ENCODE peak calls at places on chromosomes 16 and 17, in five cellular contexts. One of them, this sample, is unnamed.

GRCh38 chr16:31508706-31509523 is 724 bp upstream of the RUSF1 start:
- DNase-seq in hepatocyte: no peak
- DNase-seq in stomach: no peak
- DNase-seq in pancreas: no peak
- DNase-seq in CD4-positive, alpha-beta T cell: no peak
- DNase-seq in this sample: no peak

GRCh38 chr17:68141050-68141449 is 105.5 kb downstream of the KPNA2 start:
- DNase-seq in pancreas: no peak
- DNase-seq in stomach: no peak
- DNase-seq in CD4-positive, alpha-beta T cell: no peak
- DNase-seq in hepatocyte: no peak
- DNase-seq in this sample: no peak

GRCh38 chr17:61874075-61874474 is 10.7 kb upstream of the BRIP1 start:
- DNase-seq in hepatocyte: no peak
- DNase-seq in pancreas: no peak
- DNase-seq in stomach: no peak
- DNase-seq in CD4-positive, alpha-beta T cell: no peak
- DNase-seq in this sample: no peak

GRCh38 chr16:70271696-70272095 is 17.6 kb downstream of the AARS1 start:
- DNase-seq in stomach: no peak
- DNase-seq in CD4-positive, alpha-beta T cell: no peak
- DNase-seq in pancreas: no peak
- DNase-seq in hepatocyte: no peak
- DNase-seq in this sample: no peak

GRCh38 chr16:79402356-79402755 is 198.2 kb downstream of the MAF start:
- DNase-seq in hepatocyte: peak; percentile 54
- DNase-seq in pancreas: no peak
- DNase-seq in stomach: peak; percentile 86
- DNase-seq in CD4-positive, alpha-beta T cell: no peak
- DNase-seq in this sample: peak; percentile 41

GRCh38 chr16:28165549-28166046 is 46.2 kb downstream of the XPO6 start:
- DNase-seq in stomach: no peak
- DNase-seq in hepatocyte: no peak
- DNase-seq in CD4-positive, alpha-beta T cell: no peak
- DNase-seq in pancreas: no peak
- DNase-seq in this sample: no peak

GRCh38 chr17:62750502-62751349 is 57.4 kb downstream of the MARCHF10 start:
- DNase-seq in hepatocyte: no peak
- DNase-seq in stomach: no peak
- DNase-seq in CD4-positive, alpha-beta T cell: no peak
- DNase-seq in pancreas: no peak
- DNase-seq in this sample: no peak

GRCh38 chr17:2435181-2435741 is 34.4 kb upstream of the MNT start:
- DNase-seq in pancreas: no peak
- DNase-seq in stomach: no peak
- DNase-seq in CD4-positive, alpha-beta T cell: no peak
- DNase-seq in hepatocyte: peak; percentile 23
- DNase-seq in this sample: no peak

GRCh38 chr17:44922136-44922535 is 6.8 kb upstream of the GFAP start:
- DNase-seq in pancreas: no peak
- DNase-seq in stomach: no peak
- DNase-seq in hepatocyte: no peak
- DNase-seq in CD4-positive, alpha-beta T cell: no peak
- DNase-seq in this sample: peak; percentile 4

GRCh38 chr16:9192746-9193145 is 101.3 kb downstream of the HAPSTR1 start:
- DNase-seq in stomach: no peak
- DNase-seq in CD4-positive, alpha-beta T cell: no peak
- DNase-seq in pancreas: no peak
- DNase-seq in hepatocyte: no peak
- DNase-seq in this sample: no peak

GRCh38 chr17:81959362-81960129 is 1.4 kb downstream of the NOTUM start:
- DNase-seq in stomach: peak; percentile 84
- DNase-seq in pancreas: peak; percentile 66
- DNase-seq in CD4-positive, alpha-beta T cell: peak; percentile 88
- DNase-seq in hepatocyte: peak; percentile 83
- DNase-seq in this sample: peak; percentile 96

GRCh38 chr17:64115043-64115698 is 14.8 kb downstream of the ERN1 start:
- DNase-seq in stomach: peak; percentile 60
- DNase-seq in CD4-positive, alpha-beta T cell: no peak
- DNase-seq in pancreas: no peak
- DNase-seq in hepatocyte: no peak
- DNase-seq in this sample: no peak

GRCh38 chr17:45313419-45313771 is 3.4 kb downstream of the MAP3K14 start:
- DNase-seq in hepatocyte: no peak
- DNase-seq in CD4-positive, alpha-beta T cell: no peak
- DNase-seq in pancreas: no peak
- DNase-seq in stomach: no peak
- DNase-seq in this sample: no peak

GRCh38 chr16:78567713-78568112 is 468.3 kb downstream of the WWOX start:
- DNase-seq in CD4-positive, alpha-beta T cell: no peak
- DNase-seq in pancreas: no peak
- DNase-seq in stomach: no peak
- DNase-seq in hepatocyte: no peak
- DNase-seq in this sample: no peak

GRCh38 chr16:58931436-58931835 is 197.3 kb upstream of the GOT2 start:
- DNase-seq in stomach: no peak
- DNase-seq in hepatocyte: no peak
- DNase-seq in pancreas: no peak
- DNase-seq in CD4-positive, alpha-beta T cell: no peak
- DNase-seq in this sample: no peak

GRCh38 chr17:81090361-81091133 is 55.6 kb downstream of the BAIAP2 start:
- DNase-seq in hepatocyte: peak; percentile 63
- DNase-seq in pancreas: no peak
- DNase-seq in CD4-positive, alpha-beta T cell: no peak
- DNase-seq in stomach: peak; percentile 56
- DNase-seq in this sample: peak; percentile 92

GRCh38 chr17:61579961-61580360 is 11.1 kb downstream of the NACA2 start:
- DNase-seq in hepatocyte: peak; percentile 58
- DNase-seq in CD4-positive, alpha-beta T cell: no peak
- DNase-seq in stomach: no peak
- DNase-seq in pancreas: no peak
- DNase-seq in this sample: no peak

GRCh38 chr16:24774510-24774909 is 45.1 kb downstream of the TNRC6A start:
- DNase-seq in hepatocyte: no peak
- DNase-seq in pancreas: no peak
- DNase-seq in CD4-positive, alpha-beta T cell: no peak
- DNase-seq in stomach: no peak
- DNase-seq in this sample: no peak

GRCh38 chr17:42849451-42850157 is 1.4 kb upstream of the AOC3 start:
- DNase-seq in pancreas: no peak
- DNase-seq in CD4-positive, alpha-beta T cell: no peak
- DNase-seq in stomach: no peak
- DNase-seq in hepatocyte: no peak
- DNase-seq in this sample: no peak

GRCh38 chr17:59418732-59419166 is 87.3 kb downstream of the YPEL2 start:
- DNase-seq in stomach: no peak
- DNase-seq in CD4-positive, alpha-beta T cell: no peak
- DNase-seq in hepatocyte: no peak
- DNase-seq in pancreas: no peak
- DNase-seq in this sample: no peak

GRCh38 chr16:56743840-56744239 is 13.9 kb downstream of the NUP93 start:
- DNase-seq in pancreas: no peak
- DNase-seq in hepatocyte: no peak
- DNase-seq in CD4-positive, alpha-beta T cell: no peak
- DNase-seq in stomach: no peak
- DNase-seq in this sample: no peak

GRCh38 chr16:75241955-75242354 is 9.5 kb downstream of the BCAR1 start:
- DNase-seq in pancreas: no peak
- DNase-seq in CD4-positive, alpha-beta T cell: no peak
- DNase-seq in stomach: no peak
- DNase-seq in hepatocyte: no peak
- DNase-seq in this sample: no peak

GRCh38 chr16:30923554-30924085 is at the start of gene FBXL19:
- DNase-seq in CD4-positive, alpha-beta T cell: no peak
- DNase-seq in stomach: no peak
- DNase-seq in hepatocyte: peak; percentile 57
- DNase-seq in pancreas: peak; percentile 69
- DNase-seq in this sample: peak; percentile 50

GRCh38 chr17:17985555-17985954 is 12.9 kb downstream of the DRC3 start:
- DNase-seq in pancreas: no peak
- DNase-seq in hepatocyte: no peak
- DNase-seq in CD4-positive, alpha-beta T cell: no peak
- DNase-seq in stomach: no peak
- DNase-seq in this sample: no peak

GRCh38 chr16:53892155-53892554 is 188.2 kb downstream of the FTO start:
- DNase-seq in pancreas: peak; percentile 19
- DNase-seq in hepatocyte: peak; percentile 76
- DNase-seq in CD4-positive, alpha-beta T cell: no peak
- DNase-seq in stomach: peak; percentile 53
- DNase-seq in this sample: no peak

GRCh38 chr17:6576038-6576437 is 19.7 kb upstream of the PITPNM3 start:
- DNase-seq in pancreas: no peak
- DNase-seq in stomach: no peak
- DNase-seq in hepatocyte: no peak
- DNase-seq in CD4-positive, alpha-beta T cell: no peak
- DNase-seq in this sample: no peak

GRCh38 chr17:751269-752001 is 629 bp downstream of the GEMIN4 start:
- DNase-seq in pancreas: peak; percentile 25
- DNase-seq in hepatocyte: peak; percentile 41
- DNase-seq in CD4-positive, alpha-beta T cell: peak; percentile 65
- DNase-seq in stomach: peak; percentile 37
- DNase-seq in this sample: no peak

GRCh38 chr17:28396635-28397239 is 9.3 kb downstream of the SLC46A1 start:
- DNase-seq in stomach: no peak
- DNase-seq in pancreas: no peak
- DNase-seq in hepatocyte: no peak
- DNase-seq in CD4-positive, alpha-beta T cell: no peak
- DNase-seq in this sample: no peak

GRCh38 chr16:66240996-66241395 is 125.5 kb upstream of the CDH5 start:
- DNase-seq in hepatocyte: no peak
- DNase-seq in pancreas: no peak
- DNase-seq in CD4-positive, alpha-beta T cell: no peak
- DNase-seq in stomach: no peak
- DNase-seq in this sample: no peak

GRCh38 chr16:66240565-66240964 is 125.9 kb upstream of the CDH5 start:
- DNase-seq in hepatocyte: no peak
- DNase-seq in CD4-positive, alpha-beta T cell: no peak
- DNase-seq in stomach: no peak
- DNase-seq in pancreas: no peak
- DNase-seq in this sample: no peak

GRCh38 chr16:66238696-66239095 is 127.8 kb upstream of the CDH5 start:
- DNase-seq in pancreas: no peak
- DNase-seq in CD4-positive, alpha-beta T cell: no peak
- DNase-seq in hepatocyte: no peak
- DNase-seq in stomach: no peak
- DNase-seq in this sample: no peak

GRCh38 chr16:66242672-66243071 is 123.8 kb upstream of the CDH5 start:
- DNase-seq in pancreas: no peak
- DNase-seq in hepatocyte: no peak
- DNase-seq in stomach: no peak
- DNase-seq in CD4-positive, alpha-beta T cell: no peak
- DNase-seq in this sample: no peak

GRCh38 chr16:66240088-66240487 is 126.4 kb upstream of the CDH5 start:
- DNase-seq in pancreas: no peak
- DNase-seq in stomach: no peak
- DNase-seq in CD4-positive, alpha-beta T cell: no peak
- DNase-seq in hepatocyte: no peak
- DNase-seq in this sample: no peak
- H3K27me3 ChIP-seq in pancreas: no peaks in the 10 kb centered on the region
- H3K27me3 ChIP-seq in stomach: no peaks in the 10 kb centered on the region
- H3K27me3 ChIP-seq in CD4-positive, alpha-beta T cell: no peaks in the 10 kb centered on the region
- H3K27me3 ChIP-seq in hepatocyte: no peaks in the 10 kb centered on the region
- H3K27me3 ChIP-seq in this sample: no peaks in the 10 kb centered on the region

DNA sequence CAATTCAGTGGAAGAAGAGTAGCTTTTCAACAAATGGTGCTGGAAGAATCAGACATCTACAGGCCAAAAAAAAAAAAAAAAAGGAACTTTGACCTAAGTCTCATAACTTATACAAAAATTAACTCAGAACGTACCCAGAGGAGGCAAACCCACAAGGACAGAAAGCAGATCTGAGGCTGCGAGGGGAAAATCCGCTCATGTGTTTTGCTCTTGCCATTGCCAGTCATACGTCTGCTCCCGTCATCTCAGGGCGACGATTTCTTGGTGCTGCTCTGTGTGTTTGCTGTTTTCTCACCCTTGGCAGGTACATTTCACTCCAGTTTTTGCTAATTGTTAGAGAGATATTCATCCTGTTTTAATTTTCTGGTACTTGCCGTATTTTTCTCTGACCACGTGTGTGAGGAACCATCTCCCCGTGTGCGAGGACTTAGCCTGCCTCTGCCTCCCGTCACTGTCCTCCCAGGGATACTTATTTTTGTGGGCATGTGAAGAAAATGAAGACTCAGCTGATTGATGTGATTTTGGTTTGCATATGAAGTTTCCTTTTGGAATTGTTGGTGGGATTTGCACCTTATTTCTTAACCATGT is 33.4 kb upstream of the ACSF3 start:
- DNase-seq in pancreas: no peak
- DNase-seq in hepatocyte: no peak
- DNase-seq in CD4-positive, alpha-beta T cell: no peak
- DNase-seq in stomach: no peak
- DNase-seq in this sample: no peak
- H3K27me3 ChIP-seq in pancreas: no peaks in the 10 kb centered on the region
- H3K27me3 ChIP-seq in hepatocyte: no peaks in the 10 kb centered on the region
- H3K27me3 ChIP-seq in CD4-positive, alpha-beta T cell: no peaks in the 10 kb centered on the region
- H3K27me3 ChIP-seq in stomach: no peaks in the 10 kb centered on the region
- H3K27me3 ChIP-seq in this sample: no peaks in the 10 kb centered on the region

GRCh38 chr16:55324491-55325447 is 766 bp downstream of the IRX6 start:
- DNase-seq in CD4-positive, alpha-beta T cell: no peak
- DNase-seq in stomach: no peak
- DNase-seq in pancreas: no peak
- DNase-seq in hepatocyte: no peak
- DNase-seq in this sample: no peak
- H3K27me3 ChIP-seq in CD4-positive, alpha-beta T cell: peaks cover 57% of the 10 kb centered on the region
- H3K27me3 ChIP-seq in stomach: peaks cover 33% of the 10 kb centered on the region
- H3K27me3 ChIP-seq in pancreas: peaks cover 31% of the 10 kb centered on the region
- H3K27me3 ChIP-seq in hepatocyte: peaks cover 95% of the 10 kb centered on the region
- H3K27me3 ChIP-seq in this sample: peaks cover 54% of the 10 kb centered on the region

GRCh38 chr16:80804451-80805383 is at the start of gene CDYL2:
- DNase-seq in pancreas: peak; percentile 27
- DNase-seq in stomach: peak; percentile 65
- DNase-seq in CD4-positive, alpha-beta T cell: peak; percentile 60
- DNase-seq in hepatocyte: peak; percentile 82
- DNase-seq in this sample: peak; percentile 49

GRCh38 chr16:80804061-80804450 is 342 bp downstream of the CDYL2 start:
- DNase-seq in hepatocyte: peak; percentile 69
- DNase-seq in stomach: no peak
- DNase-seq in CD4-positive, alpha-beta T cell: peak; percentile 68
- DNase-seq in pancreas: peak; percentile 39
- DNase-seq in this sample: peak; percentile 84

GRCh38 chr16:80803341-80804060 is 897 bp downstream of the CDYL2 start:
- DNase-seq in CD4-positive, alpha-beta T cell: peak; percentile 66
- DNase-seq in hepatocyte: peak; percentile 53
- DNase-seq in pancreas: peak; percentile 20
- DNase-seq in stomach: peak; percentile 45
- DNase-seq in this sample: peak; percentile 35

GRCh38 chr16:80806957-80807356 is 2.6 kb upstream of the CDYL2 start:
- DNase-seq in hepatocyte: no peak
- DNase-seq in pancreas: no peak
- DNase-seq in CD4-positive, alpha-beta T cell: peak; percentile 53
- DNase-seq in stomach: no peak
- DNase-seq in this sample: no peak

DNA sequence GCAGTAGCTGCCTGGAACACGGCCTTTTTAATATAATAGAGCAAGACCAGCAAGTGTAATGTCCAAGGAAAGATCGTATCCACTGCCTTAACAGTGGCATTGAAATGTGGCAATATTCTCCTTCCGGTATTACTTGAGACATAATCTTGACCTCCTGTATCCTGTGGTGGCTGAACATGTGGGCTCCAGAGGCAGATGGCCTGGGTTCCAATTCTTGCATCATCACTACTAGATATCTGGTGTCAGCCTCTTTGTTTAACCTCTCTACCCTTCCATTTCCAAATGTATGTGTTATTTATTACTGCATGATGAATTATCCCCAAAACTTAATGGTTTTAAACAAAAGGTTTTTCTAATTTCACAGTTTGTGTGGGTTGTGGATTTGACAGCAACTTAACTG is 3.5 kb upstream of the CDYL2 start:
- DNase-seq in pancreas: no peak
- DNase-seq in hepatocyte: no peak
- DNase-seq in CD4-positive, alpha-beta T cell: no peak
- DNase-seq in stomach: no peak
- DNase-seq in this sample: no peak
- H3K27me3 ChIP-seq in pancreas: no peaks in the 10 kb centered on the region
- H3K27me3 ChIP-seq in hepatocyte: no peaks in the 10 kb centered on the region
- H3K27me3 ChIP-seq in CD4-positive, alpha-beta T cell: no peaks in the 10 kb centered on the region
- H3K27me3 ChIP-seq in stomach: no peaks in the 10 kb centered on the region
- H3K27me3 ChIP-seq in this sample: no peaks in the 10 kb centered on the region

This sample was measured in left lung.